ENCODE peak calls at places on chromosome 20, in nine cellular contexts. T, B, P, Q, U, O, M, R and I are unnamed samples.

GRCh38 chr20:51725584-51726176 is 42.5 kb downstream of the ATP9A start:
- DNase-seq in T (no peak), B (no peak), P (no peak), Q (no peak), U (no peak), O (no peak), M (no peak), R (no peak), I (peak; percentile 96)

GRCh38 chr20:50788045-50788867 is 6.6 kb upstream of the BCAS4 start:
- DNase-seq in T (peak; percentile 39), B (no peak), P (no peak), Q (no peak), U (peak; percentile 60), O (no peak), M (no peak), R (no peak), I (no peak)

GRCh38 chr20:53138454-53139291 is 166.5 kb downstream of the TSHZ2 start:
- DNase-seq in T (no peak), B (no peak), P (no peak), Q (no peak), U (no peak), O (peak; percentile 9), M (no peak), R (no peak), I (no peak)

GRCh38 chr20:1118004-1118335 is 432 bp upstream of the PSMF1 start:
- DNase-seq in T (no peak), B (no peak), P (no peak), Q (no peak), U (no peak), O (no peak), M (no peak), R (no peak), I (no peak)

GRCh38 chr20:13873814-13874213 is 89.0 kb downstream of the NDUFAF5 start:
- DNase-seq in T (no peak), B (no peak), P (no peak), Q (no peak), U (no peak), O (no peak), M (no peak), R (no peak), I (no peak)

GRCh38 chr20:44810391-44811149 is at the start of gene RIMS4:
- DNase-seq in T (no peak), B (no peak), P (no peak), Q (no peak), U (peak; percentile 22), O (peak; percentile 61), M (no peak), R (no peak), I (no peak)

GRCh38 chr20:8967641-8968245 is 101.1 kb upstream of the PLCB4 start:
- DNase-seq in T (no peak), B (no peak), P (no peak), Q (no peak), U (no peak), O (no peak), M (no peak), R (no peak), I (no peak)

GRCh38 chr20:24651171-24651972 is 181.9 kb downstream of the SYNDIG1 start:
- DNase-seq in T (no peak), B (no peak), P (no peak), Q (no peak), U (peak; percentile 34), O (no peak), M (peak; percentile 21), R (no peak), I (no peak)

GRCh38 chr20:62192635-62193034 is 9.8 kb downstream of the MTG2 start:
- DNase-seq in T (no peak), B (no peak), P (no peak), Q (no peak), U (no peak), O (no peak), M (no peak), R (no peak), I (no peak)

GRCh38 chr20:37355252-37356180 is 9.6 kb downstream of the SRC start:
- DNase-seq in T (no peak), B (no peak), P (no peak), Q (no peak), U (no peak), O (no peak), M (no peak), R (no peak), I (no peak)

GRCh38 chr20:63553251-63553932 is 567 bp upstream of the FNDC11 start:
- DNase-seq in T (peak; percentile 81), B (peak; percentile 12), P (peak; percentile 93), Q (peak; percentile 94), U (peak; percentile 85), O (peak; percentile 92), M (peak; percentile 90), R (peak; percentile 91), I (peak; percentile 87)

GRCh38 chr20:52191132-52191435 is 495 bp downstream of the ZFP64 start:
- DNase-seq in T (no peak), B (peak; percentile 22), P (no peak), Q (no peak), U (no peak), O (no peak), M (no peak), R (no peak), I (no peak)

GRCh38 chr20:38674178-38675133 is 49.8 kb upstream of the SLC32A1 start:
- DNase-seq in T (peak; percentile 28), B (peak; percentile 66), P (peak; percentile 64), Q (peak; percentile 66), U (peak; percentile 81), O (peak; percentile 89), M (no peak), R (peak; percentile 15), I (peak; percentile 28)

GRCh38 chr20:4944518-4944917 is 56.8 kb downstream of the SLC23A2 start:
- DNase-seq in T (no peak), B (no peak), P (no peak), Q (no peak), U (no peak), O (no peak), M (no peak), R (no peak), I (no peak)

GRCh38 chr20:32485126-32485769 is 99.9 kb downstream of the NOL4L start:
- DNase-seq in T (peak; percentile 87), B (peak; percentile 64), P (peak; percentile 91), Q (peak; percentile 84), U (peak; percentile 72), O (peak; percentile 81), M (peak; percentile 17), R (peak; percentile 74), I (peak; percentile 80)

GRCh38 chr20:32444474-32445220 is 86.5 kb downstream of the ASXL1 start:
- DNase-seq in T (no peak), B (no peak), P (no peak), Q (no peak), U (no peak), O (no peak), M (no peak), R (no peak), I (no peak)

GRCh38 chr20:64036346-64037198 is 590 bp downstream of the C20orf204 start:
- DNase-seq in T (no peak), B (no peak), P (no peak), Q (no peak), U (no peak), O (no peak), M (no peak), R (no peak), I (no peak)

GRCh38 chr20:62517168-62517567 is 41.4 kb upstream of the GATA5 start:
- DNase-seq in T (no peak), B (no peak), P (no peak), Q (no peak), U (no peak), O (no peak), M (no peak), R (no peak), I (no peak)

GRCh38 chr20:45117581-45117980 is 2.6 kb upstream of the WFDC5 start:
- DNase-seq in T (no peak), B (no peak), P (no peak), Q (no peak), U (no peak), O (no peak), M (no peak), R (no peak), I (no peak)

GRCh38 chr20:17562804-17563305 is 7.0 kb upstream of the DSTN start:
- DNase-seq in T (no peak), B (no peak), P (no peak), Q (no peak), U (peak; percentile 89), O (no peak), M (no peak), R (no peak), I (no peak)

GRCh38 chr20:5395932-5396727 is 79.4 kb upstream of the PROKR2 start:
- DNase-seq in T (no peak), B (no peak), P (no peak), Q (no peak), U (no peak), O (no peak), M (no peak), R (no peak), I (no peak)

GRCh38 chr20:4922186-4922585 is 79.1 kb downstream of the SLC23A2 start:
- DNase-seq in T (no peak), B (no peak), P (no peak), Q (no peak), U (no peak), O (no peak), M (no peak), R (no peak), I (no peak)

GRCh38 chr20:52676282-52676995 is 295.7 kb upstream of the TSHZ2 start:
- DNase-seq in T (no peak), B (no peak), P (no peak), Q (no peak), U (no peak), O (no peak), M (no peak), R (no peak), I (no peak)

GRCh38 chr20:4607287-4607713 is 114.4 kb upstream of the PRND start:
- DNase-seq in T (peak; percentile 60), B (peak; percentile 17), P (peak; percentile 65), Q (peak; percentile 45), U (peak; percentile 48), O (peak; percentile 64), M (no peak), R (peak; percentile 48), I (peak; percentile 81)

GRCh38 chr20:40547492-40548129 is 141.4 kb downstream of the MAFB start:
- DNase-seq in T (no peak), B (no peak), P (no peak), Q (no peak), U (no peak), O (no peak), M (no peak), R (no peak), I (no peak)

GRCh38 chr20:19688031-19688806 is 69.8 kb upstream of the RIN2 start:
- DNase-seq in T (peak; percentile 74), B (peak; percentile 47), P (no peak), Q (no peak), U (peak; percentile 70), O (no peak), M (peak; percentile 61), R (no peak), I (peak; percentile 57)

GRCh38 chr20:59724457-59725366 is 120.4 kb downstream of the PHACTR3 start:
- DNase-seq in T (no peak), B (no peak), P (no peak), Q (no peak), U (no peak), O (no peak), M (no peak), R (no peak), I (no peak)

GRCh38 chr20:10225439-10226080 is 6.9 kb downstream of the SNAP25 start:
- DNase-seq in T (no peak), B (no peak), P (no peak), Q (no peak), U (peak; percentile 14), O (no peak), M (no peak), R (no peak), I (no peak)

GRCh38 chr20:63957690-63958441 is 1.6 kb upstream of the UCKL1 start:
- DNase-seq in T (no peak), B (no peak), P (peak; percentile 53), Q (no peak), U (peak; percentile 69), O (no peak), M (peak; percentile 87), R (no peak), I (no peak)

GRCh38 chr20:53943522-53944291 is 126.7 kb downstream of the BCAS1 start:
- DNase-seq in T (peak; percentile 41), B (no peak), P (no peak), Q (peak; percentile 36), U (peak; percentile 27), O (peak; percentile 37), M (no peak), R (peak; percentile 17), I (no peak)

GRCh38 chr20:8156603-8157079 is 24.6 kb downstream of the PLCB1 start:
- DNase-seq in T (no peak), B (no peak), P (peak; percentile 67), Q (no peak), U (peak; percentile 29), O (no peak), M (no peak), R (no peak), I (peak; percentile 24)